ENCODE peak calls at places on chromosomes 6 and 20, in four cellular contexts. One of them, this sample, is unnamed.

GRCh38 chr6:42996513-42996912 is 12.1 kb downstream of the PPP2R5D start:
- DNase-seq in spleen: no peak
- DNase-seq in RCC 7860: peak
- DNase-seq in tibial artery: no peak
- DNase-seq in this sample: no peak

GRCh38 chr20:24705486-24705885 is 236.1 kb downstream of the SYNDIG1 start:
- DNase-seq in RCC 7860: no peak
- DNase-seq in tibial artery: no peak
- DNase-seq in spleen: no peak
- DNase-seq in this sample: no peak

GRCh38 chr20:16208443-16208842 is 364.8 kb downstream of the KIF16B start:
- DNase-seq in spleen: no peak
- DNase-seq in tibial artery: no peak
- DNase-seq in RCC 7860: no peak
- DNase-seq in this sample: no peak

GRCh38 chr20:32524871-32525501 is 60.1 kb downstream of the NOL4L start:
- DNase-seq in RCC 7860: peak
- DNase-seq in spleen: peak
- DNase-seq in tibial artery: peak
- DNase-seq in this sample: peak

GRCh38 chr6:151917531-151918329 is 110.2 kb downstream of the ESR1 start:
- DNase-seq in tibial artery: peak
- DNase-seq in RCC 7860: no peak
- DNase-seq in spleen: no peak
- DNase-seq in this sample: no peak

GRCh38 chr6:168678177-168678576 is 237.2 kb downstream of the SMOC2 start:
- DNase-seq in tibial artery: no peak
- DNase-seq in spleen: no peak
- DNase-seq in RCC 7860: no peak
- DNase-seq in this sample: no peak

GRCh38 chr6:37354526-37355384 is 972 bp downstream of the RNF8 start:
- DNase-seq in tibial artery: no peak
- DNase-seq in RCC 7860: no peak
- DNase-seq in spleen: peak
- DNase-seq in this sample: no peak

GRCh38 chr6:47235964-47236760 is 73.5 kb downstream of the TNFRSF21 start:
- DNase-seq in spleen: no peak
- DNase-seq in tibial artery: no peak
- DNase-seq in RCC 7860: no peak
- DNase-seq in this sample: peak

GRCh38 chr6:127457444-127458064 is 1.6 kb downstream of the KIAA0408 start:
- DNase-seq in RCC 7860: no peak
- DNase-seq in spleen: no peak
- DNase-seq in tibial artery: no peak
- DNase-seq in this sample: peak

GRCh38 chr20:23061262-23061661 is 11.8 kb upstream of the THBD start:
- DNase-seq in tibial artery: no peak
- DNase-seq in RCC 7860: no peak
- DNase-seq in spleen: no peak
- DNase-seq in this sample: no peak

GRCh38 chr6:2738373-2738979 is 12.2 kb downstream of the MYLK4 start:
- DNase-seq in tibial artery: peak
- DNase-seq in RCC 7860: no peak
- DNase-seq in spleen: no peak
- DNase-seq in this sample: no peak

GRCh38 chr20:52084727-52085126 is 106.9 kb downstream of the ZFP64 start:
- DNase-seq in spleen: no peak
- DNase-seq in tibial artery: no peak
- DNase-seq in RCC 7860: no peak
- DNase-seq in this sample: no peak

GRCh38 chr20:5786930-5787826 is 37.0 kb downstream of the SHLD1 start:
- DNase-seq in spleen: no peak
- DNase-seq in tibial artery: peak
- DNase-seq in RCC 7860: no peak
- DNase-seq in this sample: no peak

GRCh38 chr6:120056085-120056484 is 706.5 kb upstream of the MAN1A1 start:
- DNase-seq in spleen: no peak
- DNase-seq in tibial artery: no peak
- DNase-seq in RCC 7860: no peak
- DNase-seq in this sample: no peak

GRCh38 chr6:25993038-25993684 is 30.6 kb downstream of the TRIM38 start:
- DNase-seq in tibial artery: no peak
- DNase-seq in spleen: no peak
- DNase-seq in RCC 7860: no peak
- DNase-seq in this sample: no peak

GRCh38 chr20:37257993-37258392 is 3.6 kb downstream of the GHRH start:
- DNase-seq in tibial artery: no peak
- DNase-seq in spleen: no peak
- DNase-seq in RCC 7860: no peak
- DNase-seq in this sample: no peak

GRCh38 chr6:110355031-110355430 is 3.1 kb downstream of the METTL24 start:
- DNase-seq in RCC 7860: no peak
- DNase-seq in tibial artery: no peak
- DNase-seq in spleen: no peak
- DNase-seq in this sample: no peak

GRCh38 chr6:149482542-149483261 is 2.1 kb downstream of the ZC3H12D start:
- DNase-seq in spleen: peak
- DNase-seq in tibial artery: no peak
- DNase-seq in RCC 7860: no peak
- DNase-seq in this sample: no peak

GRCh38 chr6:52551483-52552277 is 25.2 kb downstream of the TRAM2 start:
- DNase-seq in spleen: no peak
- DNase-seq in RCC 7860: peak
- DNase-seq in tibial artery: peak
- DNase-seq in this sample: no peak

GRCh38 chr6:152218887-152219286 is 411.4 kb downstream of the ESR1 start:
- DNase-seq in tibial artery: no peak
- DNase-seq in RCC 7860: no peak
- DNase-seq in spleen: no peak
- DNase-seq in this sample: no peak

GRCh38 chr6:136244061-136244616 is 6.0 kb downstream of the MTFR2 start:
- DNase-seq in tibial artery: no peak
- DNase-seq in spleen: no peak
- DNase-seq in RCC 7860: no peak
- DNase-seq in this sample: no peak